ENCODE peak calls at places on chromosomes 11 and 22, in nine cellular contexts. One of them, this sample, is unnamed.

GRCh38 chr22:48004038-48004437 is 1241.6 kb downstream of the TBC1D22A start:
- DNase-seq in ovary: no peak
- DNase-seq in right atrium auricular region: no peak
- DNase-seq in spleen: no peak
- DNase-seq in IMR-90: no peak
- DNase-seq in CD4-positive, alpha-beta T cell: no peak
- DNase-seq in breast epithelium: no peak
- DNase-seq in omental fat pad: no peak
- DNase-seq in heart left ventricle: no peak
- DNase-seq in this sample: no peak

GRCh38 chr11:117887431-117888139 is 11.1 kb upstream of the FXYD6 start:
- DNase-seq in ovary: no peak
- DNase-seq in right atrium auricular region: peak; percentile 52
- DNase-seq in spleen: no peak
- DNase-seq in IMR-90: no peak
- DNase-seq in CD4-positive, alpha-beta T cell: no peak
- DNase-seq in breast epithelium: peak; percentile 41
- DNase-seq in omental fat pad: no peak
- DNase-seq in heart left ventricle: no peak
- DNase-seq in this sample: peak; percentile 81

GRCh38 chr22:39908737-39909136 is 7.9 kb downstream of the GRAP2 start:
- DNase-seq in ovary: no peak
- DNase-seq in right atrium auricular region: no peak
- DNase-seq in spleen: no peak
- DNase-seq in IMR-90: peak; percentile 8
- DNase-seq in CD4-positive, alpha-beta T cell: peak; percentile 24
- DNase-seq in breast epithelium: no peak
- DNase-seq in omental fat pad: no peak
- DNase-seq in heart left ventricle: no peak
- DNase-seq in this sample: no peak

GRCh38 chr11:69470301-69470700 is 11.2 kb upstream of the LINC01488 start:
- DNase-seq in ovary: no peak
- DNase-seq in right atrium auricular region: no peak
- DNase-seq in spleen: peak; percentile 47
- DNase-seq in IMR-90: no peak
- DNase-seq in CD4-positive, alpha-beta T cell: no peak
- DNase-seq in breast epithelium: no peak
- DNase-seq in omental fat pad: no peak
- DNase-seq in heart left ventricle: no peak
- DNase-seq in this sample: no peak

GRCh38 chr11:119254239-119254638 is 48.1 kb downstream of the CBL start:
- DNase-seq in ovary: no peak
- DNase-seq in right atrium auricular region: no peak
- DNase-seq in spleen: no peak
- DNase-seq in IMR-90: no peak
- DNase-seq in CD4-positive, alpha-beta T cell: no peak
- DNase-seq in breast epithelium: no peak
- DNase-seq in omental fat pad: no peak
- DNase-seq in heart left ventricle: no peak
- DNase-seq in this sample: no peak

GRCh38 chr11:120013325-120014250 is 124.3 kb downstream of the TRIM29 start:
- DNase-seq in ovary: no peak
- DNase-seq in right atrium auricular region: no peak
- DNase-seq in spleen: no peak
- DNase-seq in IMR-90: peak; percentile 10
- DNase-seq in CD4-positive, alpha-beta T cell: no peak
- DNase-seq in breast epithelium: no peak
- DNase-seq in omental fat pad: no peak
- DNase-seq in heart left ventricle: peak; percentile 57
- DNase-seq in this sample: no peak

GRCh38 chr22:27383896-27384295 is 417.7 kb downstream of the MN1 start:
- DNase-seq in ovary: no peak
- DNase-seq in right atrium auricular region: no peak
- DNase-seq in spleen: no peak
- DNase-seq in IMR-90: no peak
- DNase-seq in CD4-positive, alpha-beta T cell: no peak
- DNase-seq in breast epithelium: no peak
- DNase-seq in omental fat pad: no peak
- DNase-seq in heart left ventricle: no peak
- DNase-seq in this sample: peak; percentile 10

GRCh38 chr22:19397729-19398094 is 33.8 kb downstream of the HIRA start:
- DNase-seq in ovary: no peak
- DNase-seq in right atrium auricular region: no peak
- DNase-seq in spleen: no peak
- DNase-seq in IMR-90: no peak
- DNase-seq in CD4-positive, alpha-beta T cell: no peak
- DNase-seq in breast epithelium: no peak
- DNase-seq in omental fat pad: no peak
- DNase-seq in heart left ventricle: no peak
- DNase-seq in this sample: no peak

GRCh38 chr11:69027704-69028372 is 14.8 kb upstream of the MRGPRF start:
- DNase-seq in ovary: no peak
- DNase-seq in right atrium auricular region: no peak
- DNase-seq in spleen: no peak
- DNase-seq in IMR-90: peak; percentile 31
- DNase-seq in CD4-positive, alpha-beta T cell: no peak
- DNase-seq in breast epithelium: no peak
- DNase-seq in omental fat pad: no peak
- DNase-seq in heart left ventricle: no peak
- DNase-seq in this sample: no peak

GRCh38 chr11:130070109-130070828 is 575 bp downstream of the APLP2 start:
- DNase-seq in ovary: peak; percentile 58
- DNase-seq in right atrium auricular region: no peak
- DNase-seq in spleen: peak; percentile 91
- DNase-seq in IMR-90: peak; percentile 13
- DNase-seq in CD4-positive, alpha-beta T cell: peak; percentile 32
- DNase-seq in breast epithelium: peak; percentile 57
- DNase-seq in omental fat pad: no peak
- DNase-seq in heart left ventricle: peak; percentile 46
- DNase-seq in this sample: peak; percentile 86

GRCh38 chr11:78336877-78337553 is 80.6 kb downstream of the GAB2 start:
- DNase-seq in ovary: no peak
- DNase-seq in right atrium auricular region: no peak
- DNase-seq in spleen: no peak
- DNase-seq in IMR-90: no peak
- DNase-seq in CD4-positive, alpha-beta T cell: no peak
- DNase-seq in breast epithelium: no peak
- DNase-seq in omental fat pad: no peak
- DNase-seq in heart left ventricle: no peak
- DNase-seq in this sample: no peak

GRCh38 chr11:35662061-35662648 is 420 bp upstream of the TRIM44 start:
- DNase-seq in ovary: no peak
- DNase-seq in right atrium auricular region: no peak
- DNase-seq in spleen: no peak
- DNase-seq in IMR-90: no peak
- DNase-seq in CD4-positive, alpha-beta T cell: no peak
- DNase-seq in breast epithelium: no peak
- DNase-seq in omental fat pad: no peak
- DNase-seq in heart left ventricle: no peak
- DNase-seq in this sample: no peak

GRCh38 chr11:35276396-35276795 is 137.4 kb downstream of the CD44 start:
- DNase-seq in ovary: no peak
- DNase-seq in right atrium auricular region: no peak
- DNase-seq in spleen: no peak
- DNase-seq in IMR-90: peak; percentile 39
- DNase-seq in CD4-positive, alpha-beta T cell: peak; percentile 4
- DNase-seq in breast epithelium: no peak
- DNase-seq in omental fat pad: no peak
- DNase-seq in heart left ventricle: no peak
- DNase-seq in this sample: no peak

GRCh38 chr11:35247863-35248262 is 108.9 kb downstream of the CD44 start:
- DNase-seq in ovary: no peak
- DNase-seq in right atrium auricular region: no peak
- DNase-seq in spleen: no peak
- DNase-seq in IMR-90: no peak
- DNase-seq in CD4-positive, alpha-beta T cell: peak; percentile 19
- DNase-seq in breast epithelium: no peak
- DNase-seq in omental fat pad: no peak
- DNase-seq in heart left ventricle: no peak
- DNase-seq in this sample: no peak

GRCh38 chr22:28600546-28601143 is 79.0 kb downstream of the TTC28 start:
- DNase-seq in ovary: no peak
- DNase-seq in right atrium auricular region: no peak
- DNase-seq in spleen: no peak
- DNase-seq in IMR-90: peak; percentile 72
- DNase-seq in CD4-positive, alpha-beta T cell: no peak
- DNase-seq in breast epithelium: no peak
- DNase-seq in omental fat pad: no peak
- DNase-seq in heart left ventricle: no peak
- DNase-seq in this sample: no peak

GRCh38 chr11:538431-539051 is 1.2 kb downstream of the LRRC56 start:
- DNase-seq in ovary: no peak
- DNase-seq in right atrium auricular region: no peak
- DNase-seq in spleen: peak; percentile 76
- DNase-seq in IMR-90: no peak
- DNase-seq in CD4-positive, alpha-beta T cell: no peak
- DNase-seq in breast epithelium: no peak
- DNase-seq in omental fat pad: no peak
- DNase-seq in heart left ventricle: no peak
- DNase-seq in this sample: no peak

GRCh38 chr11:61607920-61608599 is 27.2 kb upstream of the SYT7 start:
- DNase-seq in ovary: no peak
- DNase-seq in right atrium auricular region: no peak
- DNase-seq in spleen: no peak
- DNase-seq in IMR-90: no peak
- DNase-seq in CD4-positive, alpha-beta T cell: no peak
- DNase-seq in breast epithelium: no peak
- DNase-seq in omental fat pad: no peak
- DNase-seq in heart left ventricle: no peak
- DNase-seq in this sample: no peak

GRCh38 chr11:61609000-61609969 is 28.4 kb upstream of the SYT7 start:
- DNase-seq in ovary: no peak
- DNase-seq in right atrium auricular region: no peak
- DNase-seq in spleen: no peak
- DNase-seq in IMR-90: no peak
- DNase-seq in CD4-positive, alpha-beta T cell: no peak
- DNase-seq in breast epithelium: no peak
- DNase-seq in omental fat pad: no peak
- DNase-seq in heart left ventricle: no peak
- DNase-seq in this sample: no peak

GRCh38 chr11:61610905-61611304 is 30.0 kb upstream of the SYT7 start:
- DNase-seq in ovary: no peak
- DNase-seq in right atrium auricular region: no peak
- DNase-seq in spleen: no peak
- DNase-seq in IMR-90: no peak
- DNase-seq in CD4-positive, alpha-beta T cell: no peak
- DNase-seq in breast epithelium: no peak
- DNase-seq in omental fat pad: no peak
- DNase-seq in heart left ventricle: peak; percentile 81
- DNase-seq in this sample: no peak

GRCh38 chr11:61611309-61611708 is 30.4 kb upstream of the SYT7 start:
- DNase-seq in ovary: no peak
- DNase-seq in right atrium auricular region: no peak
- DNase-seq in spleen: no peak
- DNase-seq in IMR-90: no peak
- DNase-seq in CD4-positive, alpha-beta T cell: no peak
- DNase-seq in breast epithelium: no peak
- DNase-seq in omental fat pad: no peak
- DNase-seq in heart left ventricle: no peak
- DNase-seq in this sample: no peak

GRCh38 chr11:61609970-61610347 is 29.1 kb upstream of the SYT7 start:
- DNase-seq in ovary: no peak
- DNase-seq in right atrium auricular region: no peak
- DNase-seq in spleen: no peak
- DNase-seq in IMR-90: no peak
- DNase-seq in CD4-positive, alpha-beta T cell: no peak
- DNase-seq in breast epithelium: peak; percentile 63
- DNase-seq in omental fat pad: no peak
- DNase-seq in heart left ventricle: peak; percentile 54
- DNase-seq in this sample: no peak
- TF ChIP-seq CTCF in ovary: no peak
- TF ChIP-seq CTCF in right atrium auricular region: no peak
- TF ChIP-seq CTCF in spleen: no peak
- TF ChIP-seq CTCF in IMR-90: peak; percentile 26
- TF ChIP-seq CTCF in CD4-positive, alpha-beta T cell: no peak
- TF ChIP-seq CTCF in breast epithelium: no peak
- TF ChIP-seq CTCF in omental fat pad: no peak
- TF ChIP-seq CTCF in heart left ventricle: no peak
- TF ChIP-seq CTCF in this sample: no peak

DNA sequence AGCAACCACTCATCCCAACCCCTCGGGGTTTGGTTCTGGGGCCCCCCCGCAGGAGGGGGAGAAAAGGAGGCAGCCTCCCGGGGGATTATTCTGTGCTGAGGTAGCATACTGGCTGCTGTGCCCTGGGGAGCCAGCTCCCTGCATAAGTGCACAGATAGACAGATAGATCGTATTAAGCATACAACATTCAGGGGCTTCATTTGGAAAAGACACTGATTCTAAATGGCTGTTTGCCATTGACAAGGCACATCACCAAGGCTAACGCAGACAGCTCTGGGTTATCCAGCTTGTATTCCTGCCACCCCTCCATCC is 547.9 kb downstream of the BUD13 start:
- DNase-seq in ovary: no peak
- DNase-seq in right atrium auricular region: no peak
- DNase-seq in spleen: no peak
- DNase-seq in IMR-90: no peak
- DNase-seq in CD4-positive, alpha-beta T cell: no peak
- DNase-seq in breast epithelium: no peak
- DNase-seq in omental fat pad: no peak
- DNase-seq in heart left ventricle: no peak
- DNase-seq in this sample: no peak
- TF ChIP-seq CTCF in ovary: no peak
- TF ChIP-seq CTCF in right atrium auricular region: no peak
- TF ChIP-seq CTCF in spleen: no peak
- TF ChIP-seq CTCF in IMR-90: no peak
- TF ChIP-seq CTCF in CD4-positive, alpha-beta T cell: no peak
- TF ChIP-seq CTCF in breast epithelium: no peak
- TF ChIP-seq CTCF in omental fat pad: no peak
- TF ChIP-seq CTCF in heart left ventricle: no peak
- TF ChIP-seq CTCF in this sample: no peak

DNA sequence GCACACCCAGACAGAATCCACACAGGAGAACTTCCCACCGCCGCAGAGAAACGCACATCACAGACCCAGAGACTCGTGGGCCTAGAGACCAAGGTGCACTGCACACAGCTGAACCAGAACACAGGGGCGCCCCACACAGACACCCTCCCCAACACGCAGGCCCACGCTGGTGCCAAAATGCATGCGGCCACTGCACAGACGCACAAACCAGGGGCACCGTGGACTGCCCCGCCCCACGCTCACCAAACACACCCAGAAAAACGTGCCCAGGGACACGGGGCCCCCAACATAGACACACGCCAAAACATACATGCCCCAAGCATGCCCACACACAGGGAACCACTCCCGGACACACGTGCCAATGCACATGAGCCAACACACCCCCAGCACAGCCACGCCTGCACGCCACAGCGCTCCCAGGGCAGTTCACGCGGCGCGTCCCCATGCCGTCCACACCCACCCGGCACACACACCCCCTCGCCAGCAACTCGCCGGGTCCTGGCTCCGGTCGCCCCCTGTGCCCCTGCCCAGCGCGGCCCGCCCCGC is 7.8 kb downstream of the ELFN2 start:
- DNase-seq in ovary: no peak
- DNase-seq in right atrium auricular region: no peak
- DNase-seq in spleen: no peak
- DNase-seq in IMR-90: no peak
- DNase-seq in CD4-positive, alpha-beta T cell: no peak
- DNase-seq in breast epithelium: no peak
- DNase-seq in omental fat pad: no peak
- DNase-seq in heart left ventricle: no peak
- DNase-seq in this sample: no peak
- TF ChIP-seq CTCF in ovary: no peak
- TF ChIP-seq CTCF in right atrium auricular region: no peak
- TF ChIP-seq CTCF in spleen: no peak
- TF ChIP-seq CTCF in IMR-90: no peak
- TF ChIP-seq CTCF in CD4-positive, alpha-beta T cell: no peak
- TF ChIP-seq CTCF in breast epithelium: no peak
- TF ChIP-seq CTCF in omental fat pad: no peak
- TF ChIP-seq CTCF in heart left ventricle: no peak
- TF ChIP-seq CTCF in this sample: no peak

GRCh38 chr22:42799061-42799460 is 58.0 kb downstream of the ARFGAP3 start:
- DNase-seq in ovary: no peak
- DNase-seq in right atrium auricular region: no peak
- DNase-seq in spleen: no peak
- DNase-seq in IMR-90: no peak
- DNase-seq in CD4-positive, alpha-beta T cell: no peak
- DNase-seq in breast epithelium: peak; percentile 30
- DNase-seq in omental fat pad: no peak
- DNase-seq in heart left ventricle: no peak
- DNase-seq in this sample: no peak
- TF ChIP-seq CTCF in ovary: no peak
- TF ChIP-seq CTCF in right atrium auricular region: no peak
- TF ChIP-seq CTCF in spleen: no peak
- TF ChIP-seq CTCF in IMR-90: no peak
- TF ChIP-seq CTCF in CD4-positive, alpha-beta T cell: no peak
- TF ChIP-seq CTCF in breast epithelium: no peak
- TF ChIP-seq CTCF in omental fat pad: no peak
- TF ChIP-seq CTCF in heart left ventricle: no peak
- TF ChIP-seq CTCF in this sample: no peak

This sample was measured in osteocyte.